ENCODE peak calls at places on chromosomes 13 and 19, in six cellular contexts. M is activated T-cell treated with anti-CD3 and anti-CD28 coated beads for 4 hours; C is activated naive CD4-positive, alpha-beta T cell treated with Interleukin-2 at 50 U/mL for 16 hours; D is fibroblast of mammary gland; N is stimulated activated CD4-positive, alpha-beta T cell treated with anti-CD3 and anti-CD28 coated beads, TNF-alpha, amount 100 ng/mL, for 4 hours; A is H54. V is an unnamed sample.

GRCh38 chr13:30898721-30899188 is 7.3 kb upstream of the MEDAG start:
- DNase-seq in M (no peak), C (no peak), D (peak), N (no peak), A (peak), V (peak)

GRCh38 chr19:12331211-12331941 is 2.1 kb downstream of the ZNF563 start:
- DNase-seq in M (peak), C (peak), D (no peak), N (peak), A (no peak), V (no peak)

GRCh38 chr13:25490236-25490635 is 118.5 kb downstream of the ATP8A2 start:
- DNase-seq in M (no peak), C (no peak), D (no peak), N (no peak), A (no peak), V (no peak)

GRCh38 chr19:10339380-10339960 is at the start of gene ICAM3:
- DNase-seq in M (peak), C (peak), D (no peak), N (peak), A (no peak), V (no peak)

GRCh38 chr13:103308700-103309099 is 242.5 kb upstream of the SLC10A2 start:
- DNase-seq in M (no peak), C (no peak), D (no peak), N (no peak), A (no peak), V (no peak)

GRCh38 chr19:11204076-11204602 is 6.8 kb upstream of the KANK2 start:
- DNase-seq in M (no peak), C (no peak), D (no peak), N (no peak), A (no peak), V (no peak)

GRCh38 chr19:3547301-3547731 is 8.3 kb downstream of the TEKTIP1 start:
- DNase-seq in M (no peak), C (peak), D (peak), N (no peak), A (no peak), V (no peak)

GRCh38 chr19:57841364-57841763 is 8.3 kb upstream of the ZNF587 start:
- DNase-seq in M (no peak), C (no peak), D (no peak), N (no peak), A (no peak), V (no peak)

GRCh38 chr19:1066748-1067340 is at the start of gene ARHGAP45:
- DNase-seq in M (peak), C (peak), D (no peak), N (peak), A (no peak), V (no peak)

GRCh38 chr13:39016789-39017188 is 21.1 kb downstream of the PROSER1 start:
- DNase-seq in M (no peak), C (no peak), D (peak), N (no peak), A (no peak), V (no peak)

GRCh38 chr13:113106666-113107065 is 1.1 kb downstream of the F7 start:
- DNase-seq in M (no peak), C (no peak), D (no peak), N (no peak), A (no peak), V (no peak)

GRCh38 chr13:46463719-46464118 is 76.7 kb upstream of the RUBCNL start:
- DNase-seq in M (no peak), C (no peak), D (no peak), N (no peak), A (no peak), V (no peak)

GRCh38 chr19:38744298-38744681 is at the start of gene CAPN12:
- DNase-seq in M (no peak), C (no peak), D (no peak), N (no peak), A (no peak), V (no peak)

GRCh38 chr19:48506138-48506733 is 5.4 kb downstream of the LMTK3 start:
- DNase-seq in M (no peak), C (no peak), D (peak), N (no peak), A (no peak), V (no peak)

GRCh38 chr13:51807041-51807440 is 3.1 kb upstream of the DHRS12 start:
- DNase-seq in M (no peak), C (no peak), D (no peak), N (no peak), A (no peak), V (no peak)

GRCh38 chr13:66940113-66940512 is 290.0 kb downstream of the PCDH9 start:
- DNase-seq in M (no peak), C (no peak), D (peak), N (no peak), A (no peak), V (peak)

GRCh38 chr19:38319421-38320258 is at the start of gene KCNK6:
- DNase-seq in M (peak), C (peak), D (peak), N (peak), A (no peak), V (no peak)

GRCh38 chr19:17522988-17523872 is 11.8 kb downstream of the PGLS start:
- DNase-seq in M (no peak), C (peak), D (no peak), N (no peak), A (no peak), V (no peak)

GRCh38 chr13:33376212-33376611 is 90.7 kb upstream of the STARD13 start:
- DNase-seq in M (no peak), C (no peak), D (no peak), N (no peak), A (no peak), V (no peak)

GRCh38 chr19:3784607-3785463 is 1.3 kb downstream of the MATK start:
- DNase-seq in M (no peak), C (no peak), D (peak), N (no peak), A (peak), V (no peak)

GRCh38 chr19:40348961-40349507 is 539 bp downstream of the PLD3 start:
- DNase-seq in M (no peak), C (no peak), D (peak), N (no peak), A (no peak), V (no peak)

GRCh38 chr13:23087884-23088283 is 92.9 kb upstream of the SGCG start:
- DNase-seq in M (no peak), C (peak), D (peak), N (no peak), A (no peak), V (no peak)

GRCh38 chr19:17863520-17864182 is 3.9 kb downstream of the RPL18A start:
- DNase-seq in M (no peak), C (no peak), D (no peak), N (no peak), A (no peak), V (no peak)

GRCh38 chr19:7789447-7789846 is 26.4 kb downstream of the CLEC4M start:
- DNase-seq in M (peak), C (peak), D (no peak), N (no peak), A (no peak), V (no peak)

GRCh38 chr13:99256283-99256682 is 1.9 kb downstream of the GPR18 start:
- DNase-seq in M (no peak), C (no peak), D (no peak), N (no peak), A (no peak), V (no peak)

GRCh38 chr19:38076337-38076736 is 147.7 kb downstream of the DPF1 start:
- DNase-seq in M (no peak), C (no peak), D (no peak), N (no peak), A (no peak), V (no peak)

GRCh38 chr19:16447015-16447384 is 24.8 kb downstream of the EPS15L1 start:
- DNase-seq in M (no peak), C (peak), D (peak), N (no peak), A (no peak), V (peak)

GRCh38 chr13:72141845-72142470 is 275.0 kb upstream of the DACH1 start:
- DNase-seq in M (no peak), C (no peak), D (peak), N (no peak), A (no peak), V (peak)

GRCh38 chr19:5090780-5091575 is 122.1 kb downstream of the KDM4B start:
- DNase-seq in M (no peak), C (no peak), D (peak), N (no peak), A (no peak), V (no peak)

GRCh38 chr13:76035711-76036110 is 399.6 kb downstream of the LMO7 start:
- DNase-seq in M (no peak), C (no peak), D (peak), N (no peak), A (no peak), V (no peak)

GRCh38 chr19:2239173-2239572 is 2.5 kb downstream of the SF3A2 start:
- DNase-seq in M (no peak), C (no peak), D (no peak), N (no peak), A (no peak), V (no peak)

GRCh38 chr13:29676535-29676934 is 81.0 kb upstream of the SLC7A1 start:
- DNase-seq in M (no peak), C (no peak), D (peak), N (no peak), A (peak), V (no peak)

GRCh38 chr19:18762125-18763023 is 28.7 kb downstream of the COMP start:
- DNase-seq in M (no peak), C (no peak), D (peak), N (no peak), A (no peak), V (no peak)

GRCh38 chr13:95100525-95101121 is 200.6 kb downstream of the ABCC4 start:
- DNase-seq in M (no peak), C (no peak), D (peak), N (no peak), A (peak), V (no peak)

GRCh38 chr13:46640843-46641242 is 87.9 kb downstream of the LRCH1 start:
- DNase-seq in M (no peak), C (no peak), D (peak), N (no peak), A (peak), V (no peak)

GRCh38 chr13:99935772-99936171 is 35.8 kb downstream of the ZIC5 start:
- DNase-seq in M (no peak), C (no peak), D (no peak), N (no peak), A (no peak), V (no peak)

GRCh38 chr19:31220540-31220939 is 128.7 kb downstream of the TSHZ3 start:
- DNase-seq in M (no peak), C (peak), D (peak), N (peak), A (no peak), V (no peak)

GRCh38 chr13:112446347-112446861 is 70.2 kb downstream of the SPACA7 start:
- DNase-seq in M (no peak), C (no peak), D (no peak), N (no peak), A (no peak), V (no peak)

GRCh38 chr13:98089246-98089645 is 53.6 kb upstream of the FARP1 start:
- DNase-seq in M (no peak), C (no peak), D (peak), N (no peak), A (no peak), V (no peak)

GRCh38 chr13:113724780-113725315 is 34.2 kb upstream of the TMEM255B start:
- DNase-seq in M (peak), C (peak), D (peak), N (peak), A (peak), V (no peak)